ENCODE peak calls at places on chromosome 1, in six cellular contexts. B is mammary epithelial cell, V is astrocyte of the cerebellum, I is choroid plexus epithelial cell, Y is heart right ventricle, D is fibroblast of lung. A is an unnamed sample.

GRCh38 chr1:65084068-65084467 is 63.9 kb upstream of the AK4 start:
- DNase-seq in B (no peak), V (no peak), I (no peak), Y (no peak), D (no peak), A (no peak)

GRCh38 chr1:96388421-96389310 is 332.9 kb upstream of the PTBP2 start:
- DNase-seq in B (no peak), V (peak), I (peak), Y (no peak), D (peak), A (no peak)

GRCh38 chr1:71521655-71522264 is 440.9 kb upstream of the ZRANB2 start:
- DNase-seq in B (peak), V (peak), I (peak), Y (peak), D (peak), A (no peak)

GRCh38 chr1:202208458-202208857 is 14.9 kb downstream of the LGR6 start:
- DNase-seq in B (no peak), V (no peak), I (no peak), Y (no peak), D (no peak), A (no peak)

GRCh38 chr1:82759035-82759434 is 958.3 kb downstream of the ADGRL2 start:
- DNase-seq in B (no peak), V (no peak), I (peak), Y (no peak), D (no peak), A (no peak)

GRCh38 chr1:159090566-159091546 is 14.3 kb upstream of the AIM2 start:
- DNase-seq in B (peak), V (no peak), I (peak), Y (no peak), D (peak), A (no peak)

GRCh38 chr1:119184972-119185371 is 44.5 kb upstream of the WARS2 start:
- DNase-seq in B (no peak), V (no peak), I (no peak), Y (no peak), D (no peak), A (no peak)

GRCh38 chr1:173590557-173590956 is 12.3 kb downstream of the SLC9C2 start:
- DNase-seq in B (peak), V (no peak), I (no peak), Y (no peak), D (no peak), A (no peak)

GRCh38 chr1:31596737-31597097 is 20.4 kb downstream of the TINAGL1 start:
- DNase-seq in B (no peak), V (no peak), I (no peak), Y (no peak), D (no peak), A (no peak)

GRCh38 chr1:51234721-51235425 is 1.2 kb upstream of the RNF11 start:
- DNase-seq in B (peak), V (no peak), I (peak), Y (peak), D (no peak), A (peak)

GRCh38 chr1:24717867-24718650 is 27.2 kb upstream of the CLIC4 start:
- DNase-seq in B (no peak), V (no peak), I (no peak), Y (no peak), D (peak), A (no peak)

GRCh38 chr1:39178541-39179431 is 25.7 kb upstream of the MACF1 start:
- DNase-seq in B (peak), V (no peak), I (peak), Y (no peak), D (no peak), A (no peak)

GRCh38 chr1:11961230-11961629 is 19.0 kb upstream of the MFN2 start:
- DNase-seq in B (no peak), V (no peak), I (peak), Y (no peak), D (peak), A (no peak)

GRCh38 chr1:212951058-212951923 is 950 bp downstream of the VASH2 start:
- DNase-seq in B (no peak), V (no peak), I (no peak), Y (no peak), D (no peak), A (no peak)

GRCh38 chr1:91791691-91792392 is 94.1 kb downstream of the TGFBR3 start:
- DNase-seq in B (no peak), V (no peak), I (no peak), Y (no peak), D (no peak), A (no peak)

GRCh38 chr1:223811634-223812101 is 34.1 kb downstream of the TP53BP2 start:
- DNase-seq in B (peak), V (no peak), I (peak), Y (no peak), D (peak), A (no peak)

GRCh38 chr1:205578780-205579571 is 52.8 kb downstream of the ELK4 start:
- DNase-seq in B (peak), V (no peak), I (no peak), Y (no peak), D (no peak), A (no peak)

GRCh38 chr1:24952413-24952841 is 22.4 kb upstream of the RUNX3 start:
- DNase-seq in B (peak), V (no peak), I (no peak), Y (no peak), D (no peak), A (no peak)

GRCh38 chr1:74512516-74512915 is at the start of gene LRRC53:
- DNase-seq in B (no peak), V (no peak), I (no peak), Y (peak), D (no peak), A (no peak)

GRCh38 chr1:180956028-180956640 is 43.4 kb downstream of the KIAA1614 start:
- DNase-seq in B (no peak), V (no peak), I (no peak), Y (no peak), D (no peak), A (no peak)

GRCh38 chr1:59290173-59290954 is 6.5 kb upstream of the FGGY start:
- DNase-seq in B (peak), V (no peak), I (peak), Y (no peak), D (peak), A (peak)

GRCh38 chr1:11650331-11650991 is 3.8 kb downstream of the FBXO2 start:
- DNase-seq in B (no peak), V (no peak), I (peak), Y (peak), D (peak), A (peak)

GRCh38 chr1:112251766-112252506 is 144.1 kb upstream of the CTTNBP2NL start:
- DNase-seq in B (peak), V (no peak), I (peak), Y (no peak), D (peak), A (no peak)

GRCh38 chr1:15965228-15965767 is 10.6 kb downstream of the ZBTB17 start:
- DNase-seq in B (peak), V (no peak), I (peak), Y (no peak), D (peak), A (no peak)

GRCh38 chr1:59214764-59215208 is 82.1 kb upstream of the FGGY start:
- DNase-seq in B (no peak), V (no peak), I (peak), Y (no peak), D (peak), A (peak)

GRCh38 chr1:158998781-158999161 is 10.9 kb upstream of the IFI16 start:
- DNase-seq in B (peak), V (no peak), I (peak), Y (peak), D (peak), A (peak)

GRCh38 chr1:203378529-203379271 is 27.8 kb upstream of the FMOD start:
- DNase-seq in B (no peak), V (no peak), I (peak), Y (no peak), D (peak), A (no peak)

DNA sequence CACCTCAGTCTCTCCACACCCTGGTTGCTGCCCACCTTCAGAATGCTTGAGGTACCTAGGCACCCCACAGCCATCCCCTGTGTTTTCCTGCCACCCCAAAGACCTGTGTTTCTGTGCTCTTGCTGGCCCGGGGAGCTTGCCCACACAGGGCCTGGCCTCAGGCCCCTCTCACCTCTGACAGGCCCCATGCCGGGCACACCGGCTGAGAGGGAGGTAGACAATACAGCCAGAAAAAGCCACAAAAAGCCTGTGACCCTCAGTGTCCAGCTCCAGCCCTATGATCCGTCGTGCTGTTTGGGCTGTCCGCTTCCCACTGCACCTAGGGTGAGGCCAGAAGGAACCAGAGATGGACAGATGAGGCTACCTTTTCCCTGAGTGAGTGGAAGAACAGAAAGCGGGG is 11.4 kb downstream of the SEMA6C start:
- DNase-seq in B (no peak), V (no peak), I (no peak), Y (no peak), D (no peak), A (no peak)
- TF ChIP-seq CTCF in B (no peak), V (no peak), I (no peak), Y (no peak), D (no peak), A (no peak)

GRCh38 chr1:185046639-185047038 is 1.3 kb downstream of the RNF2 start:
- DNase-seq in B (no peak), V (no peak), I (no peak), Y (no peak), D (no peak), A (no peak)
- H3K4me3 ChIP-seq in B (peak), V (peak), I (peak), Y (peak), D (peak), A (no peak)

GRCh38 chr1:47976728-47977127 is 20.5 kb downstream of the TRABD2B start:
- DNase-seq in B (no peak), V (no peak), I (no peak), Y (no peak), D (no peak), A (no peak)

GRCh38 chr1:47978486-47978885 is 18.7 kb downstream of the TRABD2B start:
- DNase-seq in B (no peak), V (no peak), I (peak), Y (no peak), D (peak), A (no peak)

GRCh38 chr1:47975302-47975921 is 21.8 kb downstream of the TRABD2B start:
- DNase-seq in B (no peak), V (no peak), I (no peak), Y (no peak), D (no peak), A (no peak)

GRCh38 chr1:47972864-47973437 is 24.2 kb downstream of the TRABD2B start:
- DNase-seq in B (no peak), V (no peak), I (no peak), Y (no peak), D (no peak), A (no peak)

DNA sequence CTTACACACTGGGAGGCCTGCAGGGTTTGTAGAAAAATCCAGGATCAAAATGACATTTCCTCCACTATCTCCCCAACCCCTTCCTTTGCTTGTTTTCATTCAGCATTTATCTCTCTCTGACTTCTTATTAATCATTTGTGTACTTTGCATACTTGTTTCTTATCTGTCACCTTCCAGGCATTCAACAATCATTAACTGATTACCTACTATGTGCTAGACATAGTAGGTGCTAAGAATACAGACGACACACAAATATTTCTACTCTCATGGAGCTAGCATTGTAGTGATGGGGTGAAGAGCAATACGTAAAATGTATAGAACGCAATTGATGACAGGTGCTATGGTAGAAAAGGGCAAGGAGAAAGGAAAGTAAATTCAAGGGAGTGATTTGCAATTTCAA is 20.9 kb downstream of the TRABD2B start:
- DNase-seq in B (no peak), V (no peak), I (no peak), Y (no peak), D (no peak), A (no peak)
- TF ChIP-seq CTCF in B (no peak), V (no peak), I (no peak), Y (no peak), D (no peak), A (no peak)

DNA sequence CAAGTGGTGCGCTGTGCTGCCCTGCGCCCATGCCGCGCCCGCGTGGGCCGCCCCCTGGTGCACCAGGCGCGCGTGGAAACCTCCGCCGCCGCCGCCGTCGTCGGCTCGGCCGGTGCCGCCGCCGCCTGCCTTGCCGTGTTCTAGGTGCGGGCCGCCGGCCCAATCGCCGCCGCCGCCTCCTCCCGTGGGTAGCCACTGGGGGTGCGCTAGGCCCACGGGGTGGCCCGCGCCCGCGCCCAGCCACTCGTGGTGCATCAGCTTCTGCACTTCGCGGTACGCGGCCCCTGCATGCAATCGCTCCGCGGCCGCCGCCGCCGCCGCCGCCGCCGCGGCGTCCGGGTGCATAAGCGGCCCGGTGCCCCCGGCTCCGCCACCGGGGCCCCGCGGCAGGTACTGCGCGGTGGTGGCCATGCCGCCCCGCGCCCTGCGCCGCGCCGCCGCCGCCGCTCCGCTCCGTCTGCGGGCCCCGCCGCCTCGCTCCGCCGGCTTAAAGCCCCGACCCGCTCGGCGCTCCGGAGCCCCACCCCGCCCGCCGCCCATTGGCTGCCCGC is at the start of gene POU3F1:
- DNase-seq in B (no peak), V (no peak), I (no peak), Y (no peak), D (no peak), A (no peak)
- H3K4me3 ChIP-seq in B (peak), V (peak), I (peak), Y (peak), D (peak), A (peak)